ENCODE peak calls at places on chromosomes 12 and 14, in seven cellular contexts. One of them, this sample, is unnamed.

GRCh38 chr14:91830777-91831176 is 36.6 kb downstream of the TC2N start:
- DNase-seq in psoas muscle: no peak
- DNase-seq in fibroblast of pulmonary artery: no peak
- DNase-seq in putamen: no peak
- DNase-seq in HCEC 1CT: no peak
- DNase-seq in activated T-cell treated with anti-CD3 and anti-CD28 coated beads, Interleukin-2, amount 50 U/mL, for 24 hours: no peak
- DNase-seq in NCI-H2107: peak; percentile 82
- DNase-seq in this sample: no peak

GRCh38 chr12:18808221-18808620 is 70.3 kb downstream of the CAPZA3 start:
- DNase-seq in psoas muscle: no peak
- DNase-seq in fibroblast of pulmonary artery: no peak
- DNase-seq in putamen: no peak
- DNase-seq in HCEC 1CT: no peak
- DNase-seq in activated T-cell treated with anti-CD3 and anti-CD28 coated beads, Interleukin-2, amount 50 U/mL, for 24 hours: no peak
- DNase-seq in NCI-H2107: no peak
- DNase-seq in this sample: no peak

GRCh38 chr14:105473033-105473676 is 1.5 kb upstream of the CRIP2 start:
- DNase-seq in psoas muscle: no peak
- DNase-seq in fibroblast of pulmonary artery: no peak
- DNase-seq in putamen: no peak
- DNase-seq in HCEC 1CT: no peak
- DNase-seq in activated T-cell treated with anti-CD3 and anti-CD28 coated beads, Interleukin-2, amount 50 U/mL, for 24 hours: no peak
- DNase-seq in NCI-H2107: no peak
- DNase-seq in this sample: peak; percentile 52

GRCh38 chr14:104767634-104767918 is 14.6 kb downstream of the SIVA1 start:
- DNase-seq in psoas muscle: no peak
- DNase-seq in fibroblast of pulmonary artery: no peak
- DNase-seq in putamen: no peak
- DNase-seq in HCEC 1CT: no peak
- DNase-seq in activated T-cell treated with anti-CD3 and anti-CD28 coated beads, Interleukin-2, amount 50 U/mL, for 24 hours: no peak
- DNase-seq in NCI-H2107: no peak
- DNase-seq in this sample: no peak

GRCh38 chr12:49804821-49805220 is 23.4 kb downstream of the NCKAP5L start:
- DNase-seq in psoas muscle: peak; percentile 41
- DNase-seq in fibroblast of pulmonary artery: no peak
- DNase-seq in putamen: no peak
- DNase-seq in HCEC 1CT: no peak
- DNase-seq in activated T-cell treated with anti-CD3 and anti-CD28 coated beads, Interleukin-2, amount 50 U/mL, for 24 hours: no peak
- DNase-seq in NCI-H2107: no peak
- DNase-seq in this sample: no peak

GRCh38 chr14:88611878-88612277 is 49.0 kb downstream of the ZC3H14 start:
- DNase-seq in psoas muscle: no peak
- DNase-seq in fibroblast of pulmonary artery: no peak
- DNase-seq in putamen: no peak
- DNase-seq in HCEC 1CT: peak; percentile 36
- DNase-seq in activated T-cell treated with anti-CD3 and anti-CD28 coated beads, Interleukin-2, amount 50 U/mL, for 24 hours: no peak
- DNase-seq in NCI-H2107: no peak
- DNase-seq in this sample: no peak

GRCh38 chr14:34498684-34499412 is 36.8 kb upstream of the SPTSSA start:
- DNase-seq in psoas muscle: no peak
- DNase-seq in fibroblast of pulmonary artery: peak; percentile 37
- DNase-seq in putamen: no peak
- DNase-seq in HCEC 1CT: peak; percentile 38
- DNase-seq in activated T-cell treated with anti-CD3 and anti-CD28 coated beads, Interleukin-2, amount 50 U/mL, for 24 hours: no peak
- DNase-seq in NCI-H2107: peak; percentile 13
- DNase-seq in this sample: no peak

GRCh38 chr14:89912667-89913211 is 41.8 kb downstream of the EFCAB11 start:
- DNase-seq in psoas muscle: no peak
- DNase-seq in fibroblast of pulmonary artery: peak; percentile 99
- DNase-seq in putamen: peak; percentile 57
- DNase-seq in HCEC 1CT: peak; percentile 97
- DNase-seq in activated T-cell treated with anti-CD3 and anti-CD28 coated beads, Interleukin-2, amount 50 U/mL, for 24 hours: no peak
- DNase-seq in NCI-H2107: no peak
- DNase-seq in this sample: no peak

GRCh38 chr12:9787340-9787737 is 26.6 kb upstream of the CD69 start:
- DNase-seq in psoas muscle: no peak
- DNase-seq in fibroblast of pulmonary artery: peak; percentile 26
- DNase-seq in putamen: no peak
- DNase-seq in HCEC 1CT: peak; percentile 53
- DNase-seq in activated T-cell treated with anti-CD3 and anti-CD28 coated beads, Interleukin-2, amount 50 U/mL, for 24 hours: no peak
- DNase-seq in NCI-H2107: no peak
- DNase-seq in this sample: no peak

GRCh38 chr14:95311752-95312151 is 8.0 kb downstream of the CLMN start:
- DNase-seq in psoas muscle: no peak
- DNase-seq in fibroblast of pulmonary artery: no peak
- DNase-seq in putamen: no peak
- DNase-seq in HCEC 1CT: no peak
- DNase-seq in activated T-cell treated with anti-CD3 and anti-CD28 coated beads, Interleukin-2, amount 50 U/mL, for 24 hours: no peak
- DNase-seq in NCI-H2107: no peak
- DNase-seq in this sample: no peak

GRCh38 chr12:53220857-53221202 is 11.2 kb downstream of the RARG start:
- DNase-seq in psoas muscle: peak; percentile 95
- DNase-seq in fibroblast of pulmonary artery: peak; percentile 91
- DNase-seq in putamen: peak; percentile 83
- DNase-seq in HCEC 1CT: peak; percentile 96
- DNase-seq in activated T-cell treated with anti-CD3 and anti-CD28 coated beads, Interleukin-2, amount 50 U/mL, for 24 hours: no peak
- DNase-seq in NCI-H2107: no peak
- DNase-seq in this sample: peak; percentile 90

GRCh38 chr12:66688836-66689439 is 10.1 kb upstream of the GRIP1 start:
- DNase-seq in psoas muscle: no peak
- DNase-seq in fibroblast of pulmonary artery: peak; percentile 32
- DNase-seq in putamen: no peak
- DNase-seq in HCEC 1CT: peak; percentile 27
- DNase-seq in activated T-cell treated with anti-CD3 and anti-CD28 coated beads, Interleukin-2, amount 50 U/mL, for 24 hours: no peak
- DNase-seq in NCI-H2107: no peak
- DNase-seq in this sample: peak; percentile 19

GRCh38 chr14:63011609-63012008 is 33.6 kb downstream of the KCNH5 start:
- DNase-seq in psoas muscle: no peak
- DNase-seq in fibroblast of pulmonary artery: no peak
- DNase-seq in putamen: no peak
- DNase-seq in HCEC 1CT: peak; percentile 47
- DNase-seq in activated T-cell treated with anti-CD3 and anti-CD28 coated beads, Interleukin-2, amount 50 U/mL, for 24 hours: no peak
- DNase-seq in NCI-H2107: no peak
- DNase-seq in this sample: no peak

GRCh38 chr14:54882521-54882920 is 20.1 kb downstream of the GCH1 start:
- DNase-seq in psoas muscle: no peak
- DNase-seq in fibroblast of pulmonary artery: no peak
- DNase-seq in putamen: no peak
- DNase-seq in HCEC 1CT: no peak
- DNase-seq in activated T-cell treated with anti-CD3 and anti-CD28 coated beads, Interleukin-2, amount 50 U/mL, for 24 hours: no peak
- DNase-seq in NCI-H2107: no peak
- DNase-seq in this sample: no peak

GRCh38 chr12:131007031-131007793 is 53.5 kb downstream of the ADGRD1 start:
- DNase-seq in psoas muscle: peak; percentile 69
- DNase-seq in fibroblast of pulmonary artery: no peak
- DNase-seq in putamen: peak; percentile 24
- DNase-seq in HCEC 1CT: no peak
- DNase-seq in activated T-cell treated with anti-CD3 and anti-CD28 coated beads, Interleukin-2, amount 50 U/mL, for 24 hours: no peak
- DNase-seq in NCI-H2107: no peak
- DNase-seq in this sample: peak; percentile 45

GRCh38 chr12:95237315-95237714 is 19.7 kb downstream of the VEZT start:
- DNase-seq in psoas muscle: no peak
- DNase-seq in fibroblast of pulmonary artery: peak; percentile 26
- DNase-seq in putamen: no peak
- DNase-seq in HCEC 1CT: no peak
- DNase-seq in activated T-cell treated with anti-CD3 and anti-CD28 coated beads, Interleukin-2, amount 50 U/mL, for 24 hours: no peak
- DNase-seq in NCI-H2107: no peak
- DNase-seq in this sample: no peak

GRCh38 chr14:99930420-99931274 is 134.6 kb upstream of the EVL start:
- DNase-seq in psoas muscle: no peak
- DNase-seq in fibroblast of pulmonary artery: peak; percentile 14
- DNase-seq in putamen: no peak
- DNase-seq in HCEC 1CT: no peak
- DNase-seq in activated T-cell treated with anti-CD3 and anti-CD28 coated beads, Interleukin-2, amount 50 U/mL, for 24 hours: no peak
- DNase-seq in NCI-H2107: no peak
- DNase-seq in this sample: no peak

GRCh38 chr14:47039336-47039735 is 387.8 kb upstream of the RPL10L start:
- DNase-seq in psoas muscle: no peak
- DNase-seq in fibroblast of pulmonary artery: no peak
- DNase-seq in putamen: no peak
- DNase-seq in HCEC 1CT: no peak
- DNase-seq in activated T-cell treated with anti-CD3 and anti-CD28 coated beads, Interleukin-2, amount 50 U/mL, for 24 hours: no peak
- DNase-seq in NCI-H2107: no peak
- DNase-seq in this sample: no peak

GRCh38 chr14:100104006-100104352 is 38.8 kb downstream of the EVL start:
- DNase-seq in psoas muscle: no peak
- DNase-seq in fibroblast of pulmonary artery: no peak
- DNase-seq in putamen: no peak
- DNase-seq in HCEC 1CT: no peak
- DNase-seq in activated T-cell treated with anti-CD3 and anti-CD28 coated beads, Interleukin-2, amount 50 U/mL, for 24 hours: no peak
- DNase-seq in NCI-H2107: no peak
- DNase-seq in this sample: no peak

GRCh38 chr14:89508863-89509262 is 91.8 kb upstream of the FOXN3 start:
- DNase-seq in psoas muscle: no peak
- DNase-seq in fibroblast of pulmonary artery: no peak
- DNase-seq in putamen: no peak
- DNase-seq in HCEC 1CT: no peak
- DNase-seq in activated T-cell treated with anti-CD3 and anti-CD28 coated beads, Interleukin-2, amount 50 U/mL, for 24 hours: no peak
- DNase-seq in NCI-H2107: no peak
- DNase-seq in this sample: no peak

GRCh38 chr14:76937181-76938091 is 91.1 kb downstream of the IRF2BPL start:
- DNase-seq in psoas muscle: peak; percentile 85
- DNase-seq in fibroblast of pulmonary artery: peak; percentile 82
- DNase-seq in putamen: no peak
- DNase-seq in HCEC 1CT: peak; percentile 74
- DNase-seq in activated T-cell treated with anti-CD3 and anti-CD28 coated beads, Interleukin-2, amount 50 U/mL, for 24 hours: no peak
- DNase-seq in NCI-H2107: peak; percentile 44
- DNase-seq in this sample: peak; percentile 81

GRCh38 chr14:35331605-35332516 is 39.7 kb downstream of the PSMA6 start:
- DNase-seq in psoas muscle: no peak
- DNase-seq in fibroblast of pulmonary artery: peak; percentile 43
- DNase-seq in putamen: no peak
- DNase-seq in HCEC 1CT: peak; percentile 47
- DNase-seq in activated T-cell treated with anti-CD3 and anti-CD28 coated beads, Interleukin-2, amount 50 U/mL, for 24 hours: no peak
- DNase-seq in NCI-H2107: no peak
- DNase-seq in this sample: no peak

GRCh38 chr14:61598980-61599379 is 96.3 kb upstream of the HIF1A start:
- DNase-seq in psoas muscle: no peak
- DNase-seq in fibroblast of pulmonary artery: peak; percentile 40
- DNase-seq in putamen: no peak
- DNase-seq in HCEC 1CT: no peak
- DNase-seq in activated T-cell treated with anti-CD3 and anti-CD28 coated beads, Interleukin-2, amount 50 U/mL, for 24 hours: no peak
- DNase-seq in NCI-H2107: no peak
- DNase-seq in this sample: no peak

GRCh38 chr14:94044476-94045091 is 18.4 kb downstream of the OTUB2 start:
- DNase-seq in psoas muscle: no peak
- DNase-seq in fibroblast of pulmonary artery: no peak
- DNase-seq in putamen: no peak
- DNase-seq in HCEC 1CT: no peak
- DNase-seq in activated T-cell treated with anti-CD3 and anti-CD28 coated beads, Interleukin-2, amount 50 U/mL, for 24 hours: peak; percentile 29
- DNase-seq in NCI-H2107: no peak
- DNase-seq in this sample: no peak

GRCh38 chr12:1357171-1357570 is 237.2 kb downstream of the FBXL14 start:
- DNase-seq in psoas muscle: no peak
- DNase-seq in fibroblast of pulmonary artery: peak; percentile 40
- DNase-seq in putamen: no peak
- DNase-seq in HCEC 1CT: peak; percentile 65
- DNase-seq in activated T-cell treated with anti-CD3 and anti-CD28 coated beads, Interleukin-2, amount 50 U/mL, for 24 hours: no peak
- DNase-seq in NCI-H2107: no peak
- DNase-seq in this sample: no peak

GRCh38 chr12:125015680-125016310 is 22.4 kb downstream of the BRI3BP start:
- DNase-seq in psoas muscle: no peak
- DNase-seq in fibroblast of pulmonary artery: no peak
- DNase-seq in putamen: peak; percentile 58
- DNase-seq in HCEC 1CT: no peak
- DNase-seq in activated T-cell treated with anti-CD3 and anti-CD28 coated beads, Interleukin-2, amount 50 U/mL, for 24 hours: no peak
- DNase-seq in NCI-H2107: peak; percentile 89
- DNase-seq in this sample: no peak

GRCh38 chr12:104218935-104219334 is 3.4 kb downstream of the TXNRD1 start:
- DNase-seq in psoas muscle: no peak
- DNase-seq in fibroblast of pulmonary artery: peak; percentile 56
- DNase-seq in putamen: no peak
- DNase-seq in HCEC 1CT: peak; percentile 72
- DNase-seq in activated T-cell treated with anti-CD3 and anti-CD28 coated beads, Interleukin-2, amount 50 U/mL, for 24 hours: no peak
- DNase-seq in NCI-H2107: no peak
- DNase-seq in this sample: no peak

GRCh38 chr12:58425481-58426392 is 484.4 kb downstream of the ATP23 start:
- DNase-seq in psoas muscle: peak; percentile 32
- DNase-seq in fibroblast of pulmonary artery: peak; percentile 87
- DNase-seq in putamen: peak; percentile 0
- DNase-seq in HCEC 1CT: peak; percentile 96
- DNase-seq in activated T-cell treated with anti-CD3 and anti-CD28 coated beads, Interleukin-2, amount 50 U/mL, for 24 hours: peak; percentile 26
- DNase-seq in NCI-H2107: no peak
- DNase-seq in this sample: peak; percentile 23

GRCh38 chr14:90815817-90816662 is at the start of gene TTC7B:
- DNase-seq in psoas muscle: peak; percentile 78
- DNase-seq in fibroblast of pulmonary artery: peak; percentile 44
- DNase-seq in putamen: no peak
- DNase-seq in HCEC 1CT: peak; percentile 28
- DNase-seq in activated T-cell treated with anti-CD3 and anti-CD28 coated beads, Interleukin-2, amount 50 U/mL, for 24 hours: peak; percentile 64
- DNase-seq in NCI-H2107: no peak
- DNase-seq in this sample: peak; percentile 75

GRCh38 chr14:23925523-23926075 is 28.0 kb upstream of the DHRS4 start:
- DNase-seq in psoas muscle: no peak
- DNase-seq in fibroblast of pulmonary artery: no peak
- DNase-seq in putamen: no peak
- DNase-seq in HCEC 1CT: no peak
- DNase-seq in activated T-cell treated with anti-CD3 and anti-CD28 coated beads, Interleukin-2, amount 50 U/mL, for 24 hours: no peak
- DNase-seq in NCI-H2107: no peak
- DNase-seq in this sample: no peak

GRCh38 chr12:70400124-70400523 is 34.0 kb downstream of the KCNMB4 start:
- DNase-seq in psoas muscle: no peak
- DNase-seq in fibroblast of pulmonary artery: no peak
- DNase-seq in putamen: no peak
- DNase-seq in HCEC 1CT: no peak
- DNase-seq in activated T-cell treated with anti-CD3 and anti-CD28 coated beads, Interleukin-2, amount 50 U/mL, for 24 hours: no peak
- DNase-seq in NCI-H2107: no peak
- DNase-seq in this sample: no peak

This sample was measured in ovary.